ENCODE peak calls at places on chromosomes 5 and 9, in four cellular contexts. One of them, this sample, is unnamed.

GRCh38 chr5:172881691-172882370 is 47.8 kb downstream of the ERGIC1 start:
- DNase-seq in HFF-Myc: no peak
- DNase-seq in HepG2: no peak
- DNase-seq in suprapubic skin: no peak
- DNase-seq in this sample: no peak

GRCh38 chr9:117779760-117780159 is 75.6 kb downstream of the TLR4 start:
- DNase-seq in suprapubic skin: no peak
- DNase-seq in HepG2: no peak
- DNase-seq in HFF-Myc: no peak
- DNase-seq in this sample: no peak

GRCh38 chr5:111945535-111945934 is 188.5 kb upstream of the NREP start:
- DNase-seq in HFF-Myc: no peak
- DNase-seq in suprapubic skin: no peak
- DNase-seq in HepG2: no peak
- DNase-seq in this sample: no peak

GRCh38 chr5:35810561-35810960 is 46.1 kb upstream of the IL7R start:
- DNase-seq in HFF-Myc: no peak
- DNase-seq in suprapubic skin: no peak
- DNase-seq in HepG2: no peak
- DNase-seq in this sample: no peak

GRCh38 chr5:153157156-153157555 is 333.3 kb upstream of the GRIA1 start:
- DNase-seq in HFF-Myc: peak
- DNase-seq in HepG2: no peak
- DNase-seq in suprapubic skin: no peak
- DNase-seq in this sample: no peak

GRCh38 chr5:144583493-144584154 is 413.0 kb downstream of the KCTD16 start:
- DNase-seq in HepG2: no peak
- DNase-seq in HFF-Myc: no peak
- DNase-seq in suprapubic skin: no peak
- DNase-seq in this sample: no peak

GRCh38 chr9:7320139-7320538 is 479.4 kb downstream of the DMAC1 start:
- DNase-seq in HepG2: no peak
- DNase-seq in suprapubic skin: no peak
- DNase-seq in HFF-Myc: peak
- DNase-seq in this sample: no peak

GRCh38 chr5:27590503-27590902 is 552.1 kb upstream of the CDH9 start:
- DNase-seq in suprapubic skin: no peak
- DNase-seq in HepG2: no peak
- DNase-seq in HFF-Myc: no peak
- DNase-seq in this sample: no peak

GRCh38 chr9:5449521-5450359 is 602 bp upstream of the CD274 start:
- DNase-seq in HepG2: no peak
- DNase-seq in suprapubic skin: no peak
- DNase-seq in HFF-Myc: no peak
- DNase-seq in this sample: no peak

GRCh38 chr5:122091942-122092600 is 14.0 kb upstream of the LOX start:
- DNase-seq in suprapubic skin: no peak
- DNase-seq in HepG2: no peak
- DNase-seq in HFF-Myc: no peak
- DNase-seq in this sample: no peak

GRCh38 chr5:41835625-41836024 is 34.6 kb downstream of the OXCT1 start:
- DNase-seq in suprapubic skin: no peak
- DNase-seq in HepG2: no peak
- DNase-seq in HFF-Myc: peak
- DNase-seq in this sample: peak

GRCh38 chr5:169181785-169182184 is 119.2 kb downstream of the SLIT3 start:
- DNase-seq in HepG2: no peak
- DNase-seq in suprapubic skin: no peak
- DNase-seq in HFF-Myc: no peak
- DNase-seq in this sample: no peak

GRCh38 chr5:74240783-74241750 is 399.5 kb downstream of the ENC1 start:
- DNase-seq in HFF-Myc: no peak
- DNase-seq in suprapubic skin: no peak
- DNase-seq in HepG2: no peak
- DNase-seq in this sample: peak

GRCh38 chr5:111942214-111942613 is 185.2 kb upstream of the NREP start:
- DNase-seq in HepG2: no peak
- DNase-seq in suprapubic skin: no peak
- DNase-seq in HFF-Myc: no peak
- DNase-seq in this sample: no peak

GRCh38 chr9:85522459-85523092 is 219.2 kb downstream of the AGTPBP1 start:
- DNase-seq in HFF-Myc: no peak
- DNase-seq in suprapubic skin: peak
- DNase-seq in HepG2: no peak
- DNase-seq in this sample: no peak

GRCh38 chr5:24642022-24642421 is 2.8 kb downstream of the CDH10 start:
- DNase-seq in HepG2: peak
- DNase-seq in suprapubic skin: no peak
- DNase-seq in HFF-Myc: no peak
- DNase-seq in this sample: peak

GRCh38 chr9:129480227-129480626 is 140.7 kb downstream of the C9orf50 start:
- DNase-seq in HepG2: no peak
- DNase-seq in HFF-Myc: no peak
- DNase-seq in suprapubic skin: no peak
- DNase-seq in this sample: no peak

GRCh38 chr9:3804148-3804547 is 278.3 kb upstream of the RFX3 start:
- DNase-seq in HFF-Myc: no peak
- DNase-seq in suprapubic skin: no peak
- DNase-seq in HepG2: no peak
- DNase-seq in this sample: no peak

GRCh38 chr9:126527109-126527825 is 86.5 kb upstream of the LMX1B start:
- DNase-seq in HFF-Myc: no peak
- DNase-seq in HepG2: peak
- DNase-seq in suprapubic skin: peak
- DNase-seq in this sample: no peak

GRCh38 chr5:83450183-83450839 is 21.2 kb upstream of the VCAN start:
- DNase-seq in suprapubic skin: no peak
- DNase-seq in HepG2: no peak
- DNase-seq in HFF-Myc: no peak
- DNase-seq in this sample: no peak

GRCh38 chr9:114718801-114719221 is 36.8 kb upstream of the TEX48 start:
- DNase-seq in suprapubic skin: no peak
- DNase-seq in HepG2: no peak
- DNase-seq in HFF-Myc: no peak
- DNase-seq in this sample: no peak

GRCh38 chr5:103808464-103809106 is 246.0 kb upstream of the NUDT12 start:
- DNase-seq in suprapubic skin: no peak
- DNase-seq in HepG2: peak
- DNase-seq in HFF-Myc: peak
- DNase-seq in this sample: peak

DNA sequence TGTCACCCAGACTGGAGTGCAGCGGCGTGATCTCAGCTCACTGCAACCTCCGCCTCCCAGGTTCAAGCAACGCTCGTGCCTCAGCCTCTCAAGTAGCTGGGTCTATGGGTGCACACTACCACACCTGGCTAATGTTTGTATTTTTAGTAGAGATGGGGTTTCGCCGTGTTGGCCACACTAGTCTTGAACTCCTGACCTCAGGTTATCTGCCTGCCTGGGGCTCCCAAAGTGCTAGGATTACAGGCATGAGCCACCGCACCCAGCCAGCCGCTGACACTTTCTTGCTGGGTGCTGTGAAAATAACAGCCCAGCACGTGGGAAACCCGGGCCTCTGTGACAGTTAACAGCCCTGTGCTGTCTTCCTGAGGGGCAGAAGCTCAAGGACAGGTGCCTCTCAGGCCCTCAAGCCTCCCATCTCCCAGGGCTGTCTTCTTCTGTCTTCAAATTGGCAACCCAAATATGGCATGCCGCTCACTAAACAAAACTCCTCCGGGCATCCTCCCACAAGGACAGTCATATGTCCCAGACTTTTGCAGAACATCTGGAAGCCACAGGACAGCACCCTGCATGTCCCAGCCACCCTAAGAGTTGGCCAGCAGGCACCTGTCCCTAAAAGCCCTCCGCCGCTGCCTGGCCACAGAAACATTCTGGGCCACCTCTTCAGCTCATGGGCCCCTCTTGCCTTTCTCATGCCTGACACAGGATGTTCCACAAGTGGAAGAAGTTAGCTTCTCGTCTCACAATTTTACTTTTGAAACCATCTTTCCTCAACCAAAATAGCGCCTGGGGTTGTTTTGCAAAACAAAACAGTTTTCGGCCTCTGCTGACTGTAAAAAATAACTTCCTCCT is 233.6 kb downstream of the SYK start:
- DNase-seq in HFF-Myc: no peak
- DNase-seq in HepG2: no peak
- DNase-seq in suprapubic skin: peak
- DNase-seq in this sample: no peak
- H3K4me3 ChIP-seq in HFF-Myc: no peak
- H3K4me3 ChIP-seq in HepG2: no peak
- H3K4me3 ChIP-seq in suprapubic skin: no peak
- H3K4me3 ChIP-seq in this sample: no peak

DNA sequence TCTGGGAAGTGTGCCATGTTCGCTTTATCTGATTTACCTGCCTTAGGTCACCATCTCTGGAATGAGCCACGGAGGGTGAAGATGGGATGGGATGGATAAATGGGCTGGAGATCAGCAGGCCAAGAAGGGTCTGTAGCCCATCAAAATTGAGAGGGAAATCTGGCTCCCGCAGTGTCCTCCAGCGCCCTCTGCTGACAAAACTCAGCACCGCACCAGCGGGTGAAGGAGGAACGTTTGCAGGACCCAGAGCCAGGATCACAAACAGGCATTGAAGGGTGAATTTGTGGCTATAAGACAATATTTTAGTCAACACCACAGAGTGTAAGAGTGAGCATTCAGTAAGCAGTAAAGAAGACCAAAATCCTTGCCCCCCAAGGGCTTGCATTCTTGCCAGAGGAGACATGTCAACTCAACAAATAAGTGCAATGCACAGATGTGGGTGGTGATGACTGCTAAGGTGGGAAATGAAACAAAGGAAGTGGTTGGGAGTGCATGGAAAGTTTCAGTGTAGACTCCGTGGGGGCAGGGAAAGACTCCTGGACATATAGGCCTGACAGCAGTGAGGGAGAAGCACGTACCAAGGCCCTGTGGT is 124.4 kb downstream of the TENT4A start:
- DNase-seq in suprapubic skin: no peak
- DNase-seq in HFF-Myc: no peak
- DNase-seq in HepG2: no peak
- DNase-seq in this sample: no peak
- TF ChIP-seq CTCF in suprapubic skin: no peak
- TF ChIP-seq CTCF in HFF-Myc: peak
- TF ChIP-seq CTCF in HepG2: peak
- TF ChIP-seq CTCF in this sample: peak

GRCh38 chr5:79183011-79183410 is 52.9 kb upstream of the JMY start:
- DNase-seq in HepG2: no peak
- DNase-seq in suprapubic skin: no peak
- DNase-seq in HFF-Myc: no peak
- DNase-seq in this sample: no peak
- H3K4me3 ChIP-seq in HepG2: no peak
- H3K4me3 ChIP-seq in suprapubic skin: no peak
- H3K4me3 ChIP-seq in HFF-Myc: no peak
- H3K4me3 ChIP-seq in this sample: no peak

DNA sequence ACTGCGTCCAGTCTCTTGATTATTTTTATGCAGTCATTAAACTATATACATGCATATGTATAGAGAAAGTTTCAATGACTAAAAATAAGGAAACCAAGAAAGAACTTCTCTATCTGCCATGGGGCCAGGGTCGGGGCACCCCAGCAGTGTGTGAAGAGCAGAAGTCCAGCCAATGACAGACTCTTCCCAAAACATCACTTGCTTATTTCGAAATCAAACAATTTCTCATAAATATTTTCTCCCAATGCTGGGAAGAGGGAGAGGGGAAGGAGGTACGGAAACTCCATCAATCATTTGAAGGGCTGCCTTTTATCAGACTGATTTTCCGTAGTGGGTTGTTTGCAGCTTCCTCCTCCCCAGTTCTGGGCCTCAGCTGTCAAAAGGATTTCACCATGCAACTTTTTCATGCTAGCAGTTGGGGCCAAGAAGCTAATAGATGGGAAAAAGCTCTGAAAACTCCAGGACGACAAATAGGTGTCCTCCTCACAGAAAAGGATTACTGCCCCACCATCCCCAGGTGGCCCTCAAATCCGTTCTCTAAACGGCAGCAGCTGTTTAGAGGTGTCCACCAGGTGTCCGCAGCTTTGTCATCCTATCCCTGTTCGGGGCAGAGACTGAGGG is 617 bp upstream of the FPGS start:
- DNase-seq in HFF-Myc: no peak
- DNase-seq in HepG2: no peak
- DNase-seq in suprapubic skin: peak
- DNase-seq in this sample: no peak
- TF ChIP-seq CTCF in HFF-Myc: no peak
- TF ChIP-seq CTCF in HepG2: peak
- TF ChIP-seq CTCF in suprapubic skin: no peak
- TF ChIP-seq CTCF in this sample: no peak

GRCh38 chr5:57538341-57538955 is 55.8 kb upstream of the ACTBL2 start:
- DNase-seq in HepG2: no peak
- DNase-seq in HFF-Myc: peak
- DNase-seq in suprapubic skin: no peak
- DNase-seq in this sample: no peak
- H3K4me3 ChIP-seq in HepG2: no peak
- H3K4me3 ChIP-seq in HFF-Myc: no peak
- H3K4me3 ChIP-seq in suprapubic skin: no peak
- H3K4me3 ChIP-seq in this sample: no peak

GRCh38 chr5:135073771-135074345 is 39.8 kb upstream of the PITX1 start:
- DNase-seq in HepG2: no peak
- DNase-seq in HFF-Myc: no peak
- DNase-seq in suprapubic skin: no peak
- DNase-seq in this sample: no peak

GRCh38 chr5:135072357-135073247 is 38.6 kb upstream of the PITX1 start:
- DNase-seq in suprapubic skin: no peak
- DNase-seq in HFF-Myc: no peak
- DNase-seq in HepG2: no peak
- DNase-seq in this sample: no peak

GRCh38 chr5:135076801-135077200 is 42.8 kb upstream of the PITX1 start:
- DNase-seq in HFF-Myc: no peak
- DNase-seq in HepG2: no peak
- DNase-seq in suprapubic skin: peak
- DNase-seq in this sample: no peak

GRCh38 chr5:135079282-135079681 is 45.3 kb upstream of the PITX1 start:
- DNase-seq in HFF-Myc: no peak
- DNase-seq in suprapubic skin: peak
- DNase-seq in HepG2: no peak
- DNase-seq in this sample: no peak

GRCh38 chr5:135075621-135076585 is 41.9 kb upstream of the PITX1 start:
- DNase-seq in HepG2: no peak
- DNase-seq in suprapubic skin: peak
- DNase-seq in HFF-Myc: no peak
- DNase-seq in this sample: no peak
- TF ChIP-seq CTCF in HepG2: no peak
- TF ChIP-seq CTCF in suprapubic skin: no peak
- TF ChIP-seq CTCF in HFF-Myc: no peak
- TF ChIP-seq CTCF in this sample: no peak